ENCODE peak calls at places on chromosomes 6 and 20, in five cellular contexts. M, C, O, W and J are unnamed samples.

GRCh38 chr6:14703586-14703985 is 542.3 kb upstream of the JARID2 start:
- DNase-seq in C (no peak), O (peak; percentile 95), M (no peak), W (no peak), J (peak; percentile 96)

GRCh38 chr6:33785766-33786165 is 3.2 kb downstream of the LEMD2 start:
- DNase-seq in C (no peak), W (no peak), O (peak; percentile 84), M (no peak), J (no peak)

GRCh38 chr20:3677733-3678132 is 4.1 kb downstream of the ADAM33 start:
- DNase-seq in O (peak; percentile 53), C (no peak), W (no peak), M (no peak), J (peak; percentile 37)

GRCh38 chr6:112037783-112038216 is 16.1 kb upstream of the CCN6 start:
- DNase-seq in M (peak; percentile 86), W (peak; percentile 30), C (no peak), O (peak; percentile 98), J (peak; percentile 91)

GRCh38 chr6:84825461-84825860 is 61.1 kb upstream of the TBX18 start:
- DNase-seq in C (no peak), M (peak; percentile 90), O (peak; percentile 16), W (peak; percentile 8), J (peak; percentile 89)

GRCh38 chr6:34065470-34066283 is 80.2 kb downstream of the GRM4 start:
- DNase-seq in M (no peak), C (no peak), O (no peak), W (no peak), J (no peak)

GRCh38 chr6:132728616-132729015 is 14.8 kb upstream of the VNN1 start:
- DNase-seq in O (no peak), W (peak; percentile 11), C (no peak), M (no peak), J (no peak)

GRCh38 chr6:75386050-75386770 is 101.6 kb upstream of the TMEM30A start:
- DNase-seq in M (peak; percentile 40), W (no peak), O (peak; percentile 88), C (peak; percentile 5), J (peak; percentile 67)

GRCh38 chr6:21079468-21080048 is 514.0 kb upstream of the SOX4 start:
- DNase-seq in W (no peak), O (peak; percentile 79), C (no peak), M (no peak), J (peak; percentile 29)

GRCh38 chr6:164108869-164109769 is 694.6 kb downstream of the QKI start:
- DNase-seq in O (peak; percentile 75), M (peak; percentile 93), C (peak; percentile 79), W (peak; percentile 15), J (peak; percentile 24)

GRCh38 chr6:5173862-5174643 is 86.7 kb downstream of the LYRM4 start:
- DNase-seq in O (peak; percentile 23), C (no peak), W (no peak), M (no peak), J (peak; percentile 57)

GRCh38 chr20:23595941-23596340 is 9.8 kb downstream of the CST9 start:
- DNase-seq in W (no peak), M (no peak), O (no peak), C (no peak), J (no peak)

DNA sequence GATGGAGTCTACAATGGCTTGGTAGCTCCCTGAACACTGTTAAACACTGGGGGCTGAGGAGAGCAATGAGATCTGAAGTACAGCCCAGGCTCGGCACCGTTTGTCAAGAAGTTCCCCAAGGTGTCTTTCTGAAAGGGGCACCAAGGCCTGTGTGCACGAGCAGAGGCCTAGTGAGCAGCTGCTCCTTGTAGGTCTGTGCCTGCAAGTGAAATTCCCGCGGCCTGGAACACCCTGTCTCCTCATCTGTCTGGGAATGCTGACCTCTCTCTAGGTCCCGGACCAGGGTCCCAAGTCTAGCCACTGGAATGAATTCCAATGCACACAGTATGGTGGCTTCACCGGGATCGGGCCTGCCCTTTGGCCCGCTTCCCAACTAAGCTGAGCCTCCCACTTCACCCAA is 134.8 kb downstream of the FOXC1 start:
- DNase-seq in O (no peak), W (no peak), M (no peak), C (no peak), J (no peak)
- TF ChIP-seq CTCF in O (no peak), W (no peak), M (no peak), C (no peak), J (no peak)

GRCh38 chr6:149190228-149190831 is 127.2 kb upstream of the TAB2 start:
- DNase-seq in W (peak; percentile 17), M (peak; percentile 70), C (peak; percentile 58), O (peak; percentile 24), J (peak; percentile 68)
- TF ChIP-seq CTCF in W (no peak), M (no peak), C (peak; percentile 13), O (no peak), J (peak; percentile 23)

DNA sequence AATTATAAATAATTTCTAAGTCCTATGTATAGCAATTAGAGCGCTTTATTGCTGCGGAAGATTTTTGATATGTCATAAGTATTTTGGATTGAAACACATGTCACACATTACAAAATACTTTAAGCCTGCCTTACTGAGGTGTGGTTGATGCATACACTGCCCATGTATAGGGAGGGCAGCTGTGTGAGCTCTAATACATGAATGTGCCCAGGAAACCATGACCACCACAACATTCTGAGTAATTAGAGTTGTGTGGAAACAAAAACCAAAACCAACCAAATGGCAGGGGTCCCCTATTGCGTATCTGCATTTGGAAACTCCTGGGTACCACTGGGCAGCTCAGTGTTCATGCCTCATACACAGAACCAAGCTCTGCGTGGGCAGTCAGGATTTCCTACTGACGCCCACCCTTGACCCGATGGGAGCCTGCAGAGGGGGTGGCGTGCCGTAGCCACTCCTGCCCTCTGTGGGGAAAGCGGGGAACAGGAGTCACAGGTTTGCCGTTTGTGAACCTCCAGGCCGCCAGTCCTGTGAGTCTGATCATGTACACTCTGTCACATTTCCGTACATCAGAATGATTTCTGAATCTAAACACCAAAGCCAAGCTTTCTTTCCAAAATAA is 50.9 kb upstream of the PDE10A start:
- DNase-seq in O (no peak), M (no peak), C (no peak), W (no peak), J (no peak)
- TF ChIP-seq CTCF in O (no peak), M (no peak), C (no peak), W (no peak), J (no peak)

GRCh38 chr6:170584181-170584953 is at the start of gene PDCD2:
- DNase-seq in C (peak; percentile 95), M (peak; percentile 92), O (peak; percentile 91), W (peak; percentile 88), J (peak; percentile 91)
- TF ChIP-seq CTCF in C (no peak), M (no peak), O (no peak), W (no peak), J (no peak)

GRCh38 chr6:140480852-140481251 is 1106.4 kb upstream of the CITED2 start:
- DNase-seq in M (no peak), W (no peak), C (peak; percentile 17), O (peak; percentile 45), J (peak; percentile 56)

GRCh38 chr6:140478631-140479030 is 1104.2 kb upstream of the CITED2 start:
- DNase-seq in C (no peak), W (no peak), M (no peak), O (no peak), J (no peak)

DNA sequence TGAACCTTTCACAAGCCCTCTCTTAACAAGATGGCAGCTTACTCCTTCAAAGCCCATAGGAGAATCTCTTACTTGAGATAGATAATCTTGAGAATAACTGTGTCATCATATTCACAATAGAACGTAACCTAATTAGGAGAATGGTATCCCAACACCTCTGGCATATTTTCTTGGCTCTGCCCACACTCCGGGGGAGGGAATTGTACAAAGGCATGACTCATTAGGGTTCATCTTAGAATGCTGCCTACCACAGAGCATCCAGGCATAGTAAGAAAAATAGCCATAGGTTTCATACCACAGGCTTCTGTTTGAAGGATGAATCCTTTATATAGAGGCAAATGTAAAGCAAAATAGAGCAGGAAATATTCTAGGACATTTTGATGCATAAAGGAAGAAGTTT is 1100.6 kb upstream of the CITED2 start:
- DNase-seq in C (no peak), M (peak; percentile 53), W (no peak), O (peak; percentile 61), J (peak; percentile 46)
- TF ChIP-seq CTCF in C (no peak), M (no peak), W (no peak), O (no peak), J (no peak)

DNA sequence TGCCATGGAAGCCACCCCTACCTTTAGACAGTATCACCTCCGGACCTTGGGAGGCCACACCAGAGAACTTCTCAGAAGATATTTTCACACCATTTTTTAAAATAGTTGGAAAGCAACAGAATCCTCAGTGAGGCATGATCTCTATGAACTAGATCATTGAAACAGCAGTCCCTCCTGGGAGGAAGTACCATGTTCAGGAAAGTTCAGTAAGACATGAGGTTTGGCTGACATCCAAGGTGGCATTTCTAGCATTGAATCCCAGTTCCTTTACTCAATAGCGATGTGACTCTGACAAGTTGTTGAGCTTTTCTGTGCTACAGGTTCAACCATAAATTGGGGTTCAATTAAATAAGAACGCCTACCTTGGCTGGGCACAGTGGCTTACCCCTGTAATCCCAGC is 169.0 kb downstream of the TBC1D7 start:
- DNase-seq in W (no peak), M (no peak), O (no peak), C (peak; percentile 76), J (no peak)
- TF ChIP-seq CTCF in W (no peak), M (no peak), O (no peak), C (no peak), J (no peak)

GRCh38 chr6:129432738-129433137 is 277.2 kb downstream of the ARHGAP18 start:
- DNase-seq in O (no peak), M (peak; percentile 25), W (peak; percentile 13), C (no peak), J (peak; percentile 23)
- TF ChIP-seq CTCF in O (peak; percentile 9), M (no peak), W (no peak), C (no peak), J (peak; percentile 35)

DNA sequence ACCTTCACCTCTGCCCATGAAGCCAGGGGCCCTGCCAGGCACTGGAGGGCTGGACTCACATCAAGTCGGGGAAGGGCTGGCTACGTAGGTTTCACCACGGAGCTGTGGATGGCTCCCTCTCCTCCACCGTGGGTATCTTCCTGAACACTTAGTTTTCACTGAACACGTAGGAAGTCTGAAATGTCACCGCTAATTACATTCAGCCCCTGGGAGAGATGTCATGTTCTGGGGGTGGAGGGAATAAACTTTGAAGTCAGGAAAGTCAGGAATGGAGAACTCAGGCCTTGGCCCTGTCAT is 6.5 kb downstream of the LHFPL5 start:
- DNase-seq in W (no peak), O (no peak), M (no peak), C (no peak), J (no peak)
- TF ChIP-seq CTCF in W (no peak), O (no peak), M (no peak), C (no peak), J (no peak)